ENCODE peak calls at places on chromosomes 2 and 18, in seven cellular contexts. Y is endodermal cell, P is Calu3, M is astrocyte of the spinal cord, B is NCI-H774, C is fibroblast of the conjunctiva, Z is neural progenitor cell. W is an unnamed sample.

GRCh38 chr18:59663096-59663495 is 34.1 kb downstream of the CCBE1 start:
- DNase-seq in Y (no peak), P (no peak), M (no peak), B (no peak), C (no peak), Z (no peak), W (no peak)

GRCh38 chr2:207561386-207562080 is 31.8 kb downstream of the CREB1 start:
- DNase-seq in Y (no peak), P (no peak), M (peak; percentile 22), B (no peak), C (no peak), Z (no peak), W (no peak)

GRCh38 chr2:60793169-60793568 is 37.1 kb downstream of the PAPOLG start:
- DNase-seq in Y (no peak), P (no peak), M (no peak), B (no peak), C (no peak), Z (no peak), W (no peak)

GRCh38 chr18:79588131-79588635 is 91.4 kb upstream of the CTDP1 start:
- DNase-seq in Y (no peak), P (no peak), M (no peak), B (no peak), C (no peak), Z (no peak), W (no peak)

GRCh38 chr2:88626171-88627054 is 851 bp downstream of the EIF2AK3 start:
- DNase-seq in Y (peak; percentile 73), P (peak; percentile 27), M (peak; percentile 16), B (no peak), C (no peak), Z (peak; percentile 69), W (no peak)

GRCh38 chr2:187453078-187453641 is 5.1 kb upstream of the CALCRL start:
- DNase-seq in Y (no peak), P (no peak), M (peak; percentile 48), B (peak; percentile 22), C (no peak), Z (peak; percentile 27), W (no peak)

GRCh38 chr2:198253995-198254394 is 449.6 kb downstream of the PLCL1 start:
- DNase-seq in Y (no peak), P (no peak), M (no peak), B (no peak), C (no peak), Z (no peak), W (no peak)

GRCh38 chr18:8657873-8658521 is 47.4 kb upstream of the MTCL1 start:
- DNase-seq in Y (peak; percentile 64), P (no peak), M (peak; percentile 43), B (no peak), C (peak; percentile 39), Z (peak; percentile 73), W (no peak)

GRCh38 chr2:201507725-201508124 is 56.2 kb downstream of the STRADB start:
- DNase-seq in Y (no peak), P (no peak), M (no peak), B (no peak), C (no peak), Z (no peak), W (no peak)

GRCh38 chr2:238162516-238163441 is 4.0 kb downstream of the ERFE start:
- DNase-seq in Y (peak; percentile 43), P (no peak), M (peak; percentile 57), B (no peak), C (peak; percentile 31), Z (no peak), W (no peak)

W was measured in amniotic stem cell.